ENCODE peak calls at places on chromosomes 16 and 17, in five cellular contexts. Z is neuronal stem cell, T is IMR-90, R is H9, E is H1. N is an unnamed sample.

GRCh38 chr17:21019976-21020575 is 22.7 kb downstream of the USP22 start:
- DNase-seq in Z (no peak), T (no peak), R (no peak), E (no peak), N (peak; percentile 29)

GRCh38 chr17:58989629-58990028 is 117.1 kb downstream of the TRIM37 start:
- DNase-seq in Z (no peak), T (no peak), R (no peak), E (no peak), N (no peak)

GRCh38 chr16:66891797-66892196 is 11.5 kb downstream of the PDP2 start:
- DNase-seq in Z (no peak), T (no peak), R (no peak), E (no peak), N (no peak)

GRCh38 chr16:89210904-89211515 is 6.5 kb upstream of the ZNF778 start:
- DNase-seq in Z (no peak), T (peak; percentile 27), R (no peak), E (no peak), N (no peak)

GRCh38 chr16:73122604-73123386 is 74.9 kb upstream of the ZFHX3 start:
- DNase-seq in Z (no peak), T (no peak), R (no peak), E (no peak), N (no peak)

GRCh38 chr17:58330544-58330996 is 2.0 kb upstream of the TSPOAP1 start:
- DNase-seq in Z (no peak), T (no peak), R (no peak), E (no peak), N (no peak)

GRCh38 chr17:33506889-33507650 is 214.0 kb upstream of the ASIC2 start:
- DNase-seq in Z (no peak), T (no peak), R (no peak), E (no peak), N (peak; percentile 87)

GRCh38 chr17:55318081-55318480 is 53.3 kb downstream of the HLF start:
- DNase-seq in Z (no peak), T (no peak), R (no peak), E (no peak), N (no peak)

GRCh38 chr16:57029161-57030160 is 40.1 kb downstream of the NLRC5 start:
- DNase-seq in Z (no peak), T (peak; percentile 77), R (no peak), E (no peak), N (peak; percentile 41)

GRCh38 chr16:11095935-11096334 is 151.6 kb downstream of the CLEC16A start:
- DNase-seq in Z (no peak), T (no peak), R (no peak), E (no peak), N (no peak)

GRCh38 chr16:20774703-20775362 is 11.0 kb downstream of the ACSM3 start:
- DNase-seq in Z (peak; percentile 44), T (peak; percentile 53), R (peak; percentile 92), E (peak; percentile 90), N (peak; percentile 65)

GRCh38 chr17:81329927-81330883 is 35.1 kb upstream of the SLC38A10 start:
- DNase-seq in Z (no peak), T (no peak), R (peak; percentile 81), E (no peak), N (peak; percentile 30)

GRCh38 chr17:76076100-76076764 is 1.7 kb downstream of the GALR2 start:
- DNase-seq in Z (no peak), T (no peak), R (peak; percentile 69), E (peak; percentile 71), N (no peak)

GRCh38 chr17:50258647-50259483 is 15.4 kb upstream of the TMEM92 start:
- DNase-seq in Z (no peak), T (peak; percentile 48), R (peak; percentile 41), E (no peak), N (no peak)

GRCh38 chr17:60573139-60573975 is 26.6 kb upstream of the PPM1D start:
- DNase-seq in Z (no peak), T (peak; percentile 74), R (no peak), E (no peak), N (peak; percentile 82)

GRCh38 chr17:2239882-2240430 is 63.6 kb downstream of the SMG6 start:
- DNase-seq in Z (no peak), T (peak; percentile 96), R (no peak), E (no peak), N (peak; percentile 89)

GRCh38 chr16:4414187-4414909 is 2.0 kb downstream of the CORO7 start:
- DNase-seq in Z (no peak), T (no peak), R (no peak), E (no peak), N (peak; percentile 48)

GRCh38 chr17:74359916-74360315 is 1.8 kb downstream of the BTBD17 start:
- DNase-seq in Z (no peak), T (no peak), R (no peak), E (no peak), N (no peak)

GRCh38 chr17:2124391-2124790 is 69.5 kb downstream of the HIC1 start:
- DNase-seq in Z (no peak), T (peak; percentile 65), R (no peak), E (no peak), N (peak; percentile 67)

GRCh38 chr17:28706471-28707338 is 5.0 kb downstream of the PROCA1 start:
- DNase-seq in Z (no peak), T (no peak), R (no peak), E (no peak), N (no peak)

GRCh38 chr17:43169561-43170139 is 1.4 kb upstream of the NBR1 start:
- DNase-seq in Z (peak; percentile 20), T (peak; percentile 26), R (peak; percentile 54), E (no peak), N (peak; percentile 82)

GRCh38 chr17:11296994-11297393 is 56.0 kb downstream of the SHISA6 start:
- DNase-seq in Z (peak; percentile 11), T (no peak), R (no peak), E (no peak), N (no peak)

GRCh38 chr17:4751925-4752324 is 12.2 kb upstream of the CXCL16 start:
- DNase-seq in Z (no peak), T (no peak), R (no peak), E (no peak), N (peak; percentile 41)

GRCh38 chr16:83813818-83814653 is 6.3 kb downstream of the HSBP1 start:
- DNase-seq in Z (peak; percentile 50), T (peak; percentile 80), R (no peak), E (peak; percentile 26), N (peak; percentile 86)

GRCh38 chr16:47136101-47136820 is 7.5 kb downstream of the NETO2 start:
- DNase-seq in Z (no peak), T (peak; percentile 45), R (no peak), E (no peak), N (peak; percentile 8)

DNA sequence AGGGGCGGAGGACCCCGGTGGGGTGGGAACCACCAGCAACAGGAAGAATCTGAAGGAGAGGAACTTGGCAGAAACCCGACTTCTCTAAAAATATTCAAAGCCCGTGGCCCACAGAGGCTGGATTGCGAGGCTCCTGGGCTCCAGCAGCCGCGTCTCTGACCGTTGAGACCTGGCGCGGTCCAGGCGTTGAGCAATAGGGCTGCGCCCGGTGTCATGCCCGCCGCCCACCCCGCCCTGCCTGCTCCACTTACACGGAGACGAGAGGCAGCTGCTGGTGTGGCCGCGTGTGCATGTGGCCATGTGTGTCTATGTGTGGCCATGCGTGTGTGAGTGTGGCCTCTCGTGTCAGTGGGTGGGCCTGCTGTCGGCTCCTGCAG is 83.6 kb downstream of the IRF8 start:
- DNase-seq in Z (no peak), T (no peak), R (no peak), E (no peak), N (no peak)
- H4K91ac ChIP-seq in Z (peak overlapping the region; percentile 76), T (no peak overlapping the region), R (no peak overlapping the region), E (no peak overlapping the region), N (no peak overlapping the region)

GRCh38 chr17:44217738-44218343 is 1.6 kb downstream of the UBTF start:
- DNase-seq in Z (no peak), T (no peak), R (no peak), E (no peak), N (peak; percentile 8)

GRCh38 chr17:44219126-44219635 is 294 bp downstream of the UBTF start:
- DNase-seq in Z (peak; percentile 76), T (peak; percentile 65), R (peak; percentile 72), E (peak; percentile 75), N (peak; percentile 68)

GRCh38 chr17:44219636-44220210 is at the start of gene UBTF:
- DNase-seq in Z (peak; percentile 70), T (peak; percentile 45), R (peak; percentile 80), E (peak; percentile 75), N (peak; percentile 66)

GRCh38 chr17:44216674-44217073 is 2.8 kb downstream of the UBTF start:
- DNase-seq in Z (no peak), T (no peak), R (no peak), E (no peak), N (no peak)

GRCh38 chr17:44218344-44219125 is 940 bp downstream of the UBTF start:
- DNase-seq in Z (peak; percentile 89), T (peak; percentile 83), R (peak; percentile 85), E (peak; percentile 83), N (peak; percentile 94)
- H3K4ac ChIP-seq in Z (no peak overlapping the region), T (peak overlapping the region; percentile 73), R (no peak overlapping the region), E (peak overlapping the region; percentile 98), N (peak overlapping the region; percentile 62)

DNA sequence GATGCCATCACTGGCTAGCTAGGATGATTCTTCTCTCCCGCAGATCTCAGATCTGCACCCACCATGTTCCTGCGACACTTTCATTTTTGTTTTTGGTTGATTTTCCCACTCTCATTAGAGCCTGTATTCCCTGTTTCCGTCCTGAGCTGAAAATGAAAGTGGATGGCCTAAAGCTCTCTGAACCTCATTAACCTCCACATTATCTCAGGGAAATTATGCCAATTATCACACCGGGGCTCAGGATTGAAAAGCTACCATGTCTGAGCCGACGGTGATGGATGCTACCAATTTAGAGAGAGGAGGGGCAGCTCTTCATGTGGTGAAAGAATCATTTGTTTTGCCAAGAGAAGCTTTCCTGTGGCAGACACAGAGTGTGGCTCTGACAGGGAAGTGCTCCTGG is 410.4 kb upstream of the CDH11 start:
- DNase-seq in Z (no peak), T (no peak), R (no peak), E (no peak), N (no peak)
- H4K91ac ChIP-seq in Z (no peak overlapping the region), T (peak overlapping the region; percentile 23), R (no peak overlapping the region), E (no peak overlapping the region), N (peak overlapping the region; percentile 71)

DNA sequence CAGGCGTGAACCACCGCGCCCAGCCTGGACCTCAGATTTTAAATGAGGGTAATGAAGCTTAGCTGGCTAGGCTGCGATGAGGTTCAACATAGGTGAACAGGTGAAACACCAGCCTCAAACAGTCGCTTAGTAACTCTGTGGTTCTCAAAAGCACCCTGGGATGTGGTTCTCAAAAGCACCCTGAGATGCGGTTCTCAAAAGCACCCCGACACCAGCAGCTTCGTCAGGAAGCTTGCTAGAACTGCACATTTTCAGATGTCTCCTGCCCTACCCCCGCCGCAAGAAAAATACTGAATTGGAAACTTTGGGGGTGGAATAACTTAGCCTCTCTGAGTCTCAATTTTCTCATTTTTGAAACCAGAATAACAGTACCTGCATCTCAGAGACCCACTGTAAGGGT is 86.7 kb upstream of the XYLT1 start:
- DNase-seq in Z (no peak), T (no peak), R (no peak), E (no peak), N (no peak)
- H3K4ac ChIP-seq in Z (no peak overlapping the region), T (no peak overlapping the region), R (no peak overlapping the region), E (no peak overlapping the region), N (no peak overlapping the region)

DNA sequence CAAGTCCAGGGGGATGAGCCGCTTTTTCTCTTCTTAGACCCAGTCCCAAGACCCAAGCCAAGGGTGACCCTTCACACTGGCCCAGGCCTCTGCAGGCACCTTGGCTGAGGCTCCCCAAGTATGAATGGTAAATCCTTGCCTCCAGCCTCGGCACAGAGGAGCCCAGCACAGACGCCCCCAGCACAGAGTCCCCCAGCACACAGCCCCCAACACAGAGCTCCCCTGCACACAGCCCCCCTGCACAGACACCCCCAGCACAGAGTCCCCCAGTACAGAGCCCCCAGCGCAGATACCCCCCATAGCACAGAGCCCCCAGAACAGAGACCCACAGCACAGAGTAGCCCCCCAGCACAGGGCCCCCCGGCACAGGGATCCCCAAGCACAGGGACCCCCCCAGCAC is 1.0 kb upstream of the MCRIP2 start:
- DNase-seq in Z (no peak), T (no peak), R (no peak), E (no peak), N (no peak)
- H4K91ac ChIP-seq in Z (no peak overlapping the region), T (no peak overlapping the region), R (no peak overlapping the region), E (no peak overlapping the region), N (no peak overlapping the region)

N was measured in mesenchymal stem cell.